ENCODE peak calls at places on chromosomes 12 and 14, in nine cellular contexts. One of them, this sample, is unnamed.

GRCh38 chr12:44961887-44962286 is 85.8 kb upstream of the NELL2 start:
- DNase-seq in endodermal cell: no peak
- DNase-seq in cardiac muscle cell: no peak
- DNase-seq in IMR-90: no peak
- DNase-seq in breast epithelium: no peak
- DNase-seq in Peyer's patch: no peak
- DNase-seq in aorta: no peak
- DNase-seq in astrocyte: no peak
- DNase-seq in epithelial cell of prostate: no peak
- DNase-seq in this sample: no peak

GRCh38 chr12:10409387-10409786 is at the start of gene KLRC4:
- DNase-seq in endodermal cell: no peak
- DNase-seq in cardiac muscle cell: peak; percentile 27
- DNase-seq in IMR-90: peak; percentile 16
- DNase-seq in breast epithelium: no peak
- DNase-seq in Peyer's patch: no peak
- DNase-seq in aorta: no peak
- DNase-seq in astrocyte: no peak
- DNase-seq in epithelial cell of prostate: no peak
- DNase-seq in this sample: no peak

GRCh38 chr14:51157012-51157411 is 62.1 kb upstream of the TRIM9 start:
- DNase-seq in endodermal cell: no peak
- DNase-seq in cardiac muscle cell: peak; percentile 66
- DNase-seq in IMR-90: peak; percentile 8
- DNase-seq in breast epithelium: no peak
- DNase-seq in Peyer's patch: no peak
- DNase-seq in aorta: no peak
- DNase-seq in astrocyte: no peak
- DNase-seq in epithelial cell of prostate: no peak
- DNase-seq in this sample: no peak

GRCh38 chr14:58243790-58244555 is 670 bp upstream of the PSMA3 start:
- DNase-seq in endodermal cell: no peak
- DNase-seq in cardiac muscle cell: peak; percentile 16
- DNase-seq in IMR-90: no peak
- DNase-seq in breast epithelium: no peak
- DNase-seq in Peyer's patch: no peak
- DNase-seq in aorta: no peak
- DNase-seq in astrocyte: peak; percentile 6
- DNase-seq in epithelial cell of prostate: no peak
- DNase-seq in this sample: no peak

GRCh38 chr12:75859868-75860267 is 171.7 kb downstream of the PHLDA1 start:
- DNase-seq in endodermal cell: no peak
- DNase-seq in cardiac muscle cell: no peak
- DNase-seq in IMR-90: peak; percentile 21
- DNase-seq in breast epithelium: no peak
- DNase-seq in Peyer's patch: no peak
- DNase-seq in aorta: no peak
- DNase-seq in astrocyte: no peak
- DNase-seq in epithelial cell of prostate: peak; percentile 36
- DNase-seq in this sample: no peak

GRCh38 chr14:76937181-76938091 is 91.1 kb downstream of the IRF2BPL start:
- DNase-seq in endodermal cell: peak; percentile 83
- DNase-seq in cardiac muscle cell: peak; percentile 91
- DNase-seq in IMR-90: peak; percentile 91
- DNase-seq in breast epithelium: no peak
- DNase-seq in Peyer's patch: no peak
- DNase-seq in aorta: peak; percentile 83
- DNase-seq in astrocyte: peak; percentile 87
- DNase-seq in epithelial cell of prostate: no peak
- DNase-seq in this sample: no peak

GRCh38 chr12:124668602-124669001 is 101.2 kb upstream of the NCOR2 start:
- DNase-seq in endodermal cell: no peak
- DNase-seq in cardiac muscle cell: peak; percentile 65
- DNase-seq in IMR-90: no peak
- DNase-seq in breast epithelium: no peak
- DNase-seq in Peyer's patch: no peak
- DNase-seq in aorta: peak; percentile 61
- DNase-seq in astrocyte: no peak
- DNase-seq in epithelial cell of prostate: no peak
- DNase-seq in this sample: no peak

GRCh38 chr12:117854339-117855012 is 114.3 kb downstream of the KSR2 start:
- DNase-seq in endodermal cell: peak; percentile 97
- DNase-seq in cardiac muscle cell: peak; percentile 40
- DNase-seq in IMR-90: peak; percentile 23
- DNase-seq in breast epithelium: no peak
- DNase-seq in Peyer's patch: no peak
- DNase-seq in aorta: no peak
- DNase-seq in astrocyte: peak; percentile 13
- DNase-seq in epithelial cell of prostate: no peak
- DNase-seq in this sample: no peak

GRCh38 chr12:28966049-28966778 is 182.9 kb upstream of the FAR2 start:
- DNase-seq in endodermal cell: no peak
- DNase-seq in cardiac muscle cell: peak; percentile 92
- DNase-seq in IMR-90: peak; percentile 20
- DNase-seq in breast epithelium: peak; percentile 55
- DNase-seq in Peyer's patch: no peak
- DNase-seq in aorta: peak; percentile 42
- DNase-seq in astrocyte: peak; percentile 77
- DNase-seq in epithelial cell of prostate: no peak
- DNase-seq in this sample: no peak

GRCh38 chr14:100911665-100912316 is 8.3 kb upstream of the RTL1 start:
- DNase-seq in endodermal cell: no peak
- DNase-seq in cardiac muscle cell: no peak
- DNase-seq in IMR-90: peak; percentile 36
- DNase-seq in breast epithelium: no peak
- DNase-seq in Peyer's patch: no peak
- DNase-seq in aorta: no peak
- DNase-seq in astrocyte: no peak
- DNase-seq in epithelial cell of prostate: no peak
- DNase-seq in this sample: no peak

GRCh38 chr12:3315201-3315661 is 175.8 kb upstream of the PRMT8 start:
- DNase-seq in endodermal cell: no peak
- DNase-seq in cardiac muscle cell: peak; percentile 65
- DNase-seq in IMR-90: peak; percentile 81
- DNase-seq in breast epithelium: peak; percentile 87
- DNase-seq in Peyer's patch: no peak
- DNase-seq in aorta: no peak
- DNase-seq in astrocyte: peak; percentile 69
- DNase-seq in epithelial cell of prostate: no peak
- DNase-seq in this sample: no peak

GRCh38 chr14:50677527-50678063 is 9.5 kb upstream of the SAV1 start:
- DNase-seq in endodermal cell: no peak
- DNase-seq in cardiac muscle cell: peak; percentile 67
- DNase-seq in IMR-90: peak; percentile 67
- DNase-seq in breast epithelium: peak; percentile 59
- DNase-seq in Peyer's patch: no peak
- DNase-seq in aorta: no peak
- DNase-seq in astrocyte: peak; percentile 72
- DNase-seq in epithelial cell of prostate: peak; percentile 53
- DNase-seq in this sample: no peak

GRCh38 chr12:99915251-99916082 is 69.3 kb downstream of the ANKS1B start:
- DNase-seq in endodermal cell: no peak
- DNase-seq in cardiac muscle cell: peak; percentile 31
- DNase-seq in IMR-90: peak; percentile 65
- DNase-seq in breast epithelium: no peak
- DNase-seq in Peyer's patch: no peak
- DNase-seq in aorta: no peak
- DNase-seq in astrocyte: peak; percentile 68
- DNase-seq in epithelial cell of prostate: no peak
- DNase-seq in this sample: no peak

GRCh38 chr14:74616996-74617700 is 5.1 kb upstream of the LTBP2 start:
- DNase-seq in endodermal cell: peak; percentile 64
- DNase-seq in cardiac muscle cell: peak; percentile 82
- DNase-seq in IMR-90: no peak
- DNase-seq in breast epithelium: no peak
- DNase-seq in Peyer's patch: no peak
- DNase-seq in aorta: no peak
- DNase-seq in astrocyte: peak; percentile 58
- DNase-seq in epithelial cell of prostate: no peak
- DNase-seq in this sample: no peak

GRCh38 chr14:84095796-84096195 is 1434.1 kb upstream of the FLRT2 start:
- DNase-seq in endodermal cell: no peak
- DNase-seq in cardiac muscle cell: no peak
- DNase-seq in IMR-90: no peak
- DNase-seq in breast epithelium: no peak
- DNase-seq in Peyer's patch: no peak
- DNase-seq in aorta: no peak
- DNase-seq in astrocyte: no peak
- DNase-seq in epithelial cell of prostate: no peak
- DNase-seq in this sample: no peak

DNA sequence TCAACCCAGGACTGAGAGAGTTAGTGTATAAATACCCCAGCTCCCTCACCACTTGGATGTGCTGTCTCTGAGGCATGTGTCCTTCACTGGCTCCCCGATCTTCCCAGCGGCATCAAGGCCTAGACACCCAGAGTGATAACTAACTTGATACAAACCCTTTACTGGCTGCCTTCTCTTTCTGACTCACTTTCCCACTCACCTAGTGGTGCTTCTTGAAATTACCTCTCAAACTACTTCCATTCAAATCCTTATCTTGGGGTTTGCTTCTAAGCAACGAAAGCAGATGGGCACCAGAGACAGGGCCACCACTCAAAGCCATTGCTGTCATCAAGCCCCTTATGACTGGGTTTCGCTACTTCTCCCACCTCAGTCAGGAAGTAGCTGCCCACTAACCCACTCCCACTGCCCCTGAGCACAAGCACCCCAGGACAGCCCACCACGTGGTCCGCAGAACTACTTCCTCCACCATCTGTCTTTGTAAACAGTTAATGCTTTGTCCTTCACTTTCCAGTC is 17.2 kb downstream of the ZFP36L1 start:
- DNase-seq in endodermal cell: peak; percentile 47
- DNase-seq in cardiac muscle cell: no peak
- DNase-seq in IMR-90: no peak
- DNase-seq in breast epithelium: no peak
- DNase-seq in Peyer's patch: no peak
- DNase-seq in aorta: peak; percentile 44
- DNase-seq in astrocyte: no peak
- DNase-seq in epithelial cell of prostate: no peak
- DNase-seq in this sample: no peak
- H3K27ac ChIP-seq in endodermal cell: no peak overlapping the region
- H3K27ac ChIP-seq in cardiac muscle cell: no peak overlapping the region
- H3K27ac ChIP-seq in IMR-90: no peak overlapping the region
- H3K27ac ChIP-seq in breast epithelium: no peak overlapping the region
- H3K27ac ChIP-seq in Peyer's patch: no peak overlapping the region
- H3K27ac ChIP-seq in aorta: no peak overlapping the region
- H3K27ac ChIP-seq in astrocyte: no peak overlapping the region
- H3K27ac ChIP-seq in epithelial cell of prostate: peak overlapping the region; percentile 60
- H3K27ac ChIP-seq in this sample: no peak overlapping the region

DNA sequence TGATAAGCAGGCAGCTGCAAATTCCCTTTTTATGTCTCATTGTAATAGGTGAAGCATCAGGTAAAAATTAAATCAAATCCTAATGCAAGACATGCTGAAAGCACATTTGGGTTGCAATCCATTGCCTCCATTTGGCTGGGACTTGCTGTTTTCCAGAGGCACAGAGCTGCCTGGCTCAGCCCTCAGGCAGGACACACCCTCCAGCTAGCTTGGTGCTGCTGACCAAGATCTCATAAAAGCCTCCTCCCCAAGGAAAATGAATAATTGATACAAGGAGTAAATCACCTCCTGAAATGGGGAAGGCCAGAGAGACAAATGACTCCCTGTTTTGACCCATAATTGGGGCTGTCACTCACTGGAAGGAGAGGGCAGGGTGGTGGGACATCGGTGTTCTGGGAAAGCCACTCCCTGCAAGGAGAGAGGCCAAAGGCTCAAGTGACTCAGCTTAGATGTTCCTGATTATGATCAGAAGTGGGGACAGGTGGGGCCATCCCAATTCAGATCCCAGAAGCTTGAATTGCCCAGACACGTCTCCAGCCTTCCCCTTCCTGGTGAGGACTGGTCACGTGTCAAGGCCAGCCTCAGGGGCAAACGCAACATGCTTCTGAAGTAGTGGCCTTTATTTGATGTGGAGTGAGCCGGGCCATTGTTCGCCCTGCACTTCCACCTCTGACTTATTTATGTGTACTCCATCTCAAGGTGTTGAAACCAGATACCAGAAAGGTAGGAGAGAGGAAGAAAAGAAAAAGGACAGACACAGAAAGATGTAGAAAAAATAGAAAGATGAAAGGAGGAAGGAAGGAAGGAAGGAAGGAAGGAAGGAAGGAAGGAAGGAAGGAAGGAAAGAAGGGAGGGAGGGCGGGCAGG is 773.7 kb downstream of the BCL11B start:
- DNase-seq in endodermal cell: no peak
- DNase-seq in cardiac muscle cell: no peak
- DNase-seq in IMR-90: no peak
- DNase-seq in breast epithelium: no peak
- DNase-seq in Peyer's patch: no peak
- DNase-seq in aorta: no peak
- DNase-seq in astrocyte: no peak
- DNase-seq in epithelial cell of prostate: peak; percentile 69
- DNase-seq in this sample: no peak
- H3K27ac ChIP-seq in endodermal cell: no peak overlapping the region
- H3K27ac ChIP-seq in cardiac muscle cell: no peak overlapping the region
- H3K27ac ChIP-seq in IMR-90: no peak overlapping the region
- H3K27ac ChIP-seq in breast epithelium: no peak overlapping the region
- H3K27ac ChIP-seq in Peyer's patch: no peak overlapping the region
- H3K27ac ChIP-seq in aorta: no peak overlapping the region
- H3K27ac ChIP-seq in astrocyte: no peak overlapping the region
- H3K27ac ChIP-seq in epithelial cell of prostate: peak overlapping the region; percentile 92
- H3K27ac ChIP-seq in this sample: no peak overlapping the region

DNA sequence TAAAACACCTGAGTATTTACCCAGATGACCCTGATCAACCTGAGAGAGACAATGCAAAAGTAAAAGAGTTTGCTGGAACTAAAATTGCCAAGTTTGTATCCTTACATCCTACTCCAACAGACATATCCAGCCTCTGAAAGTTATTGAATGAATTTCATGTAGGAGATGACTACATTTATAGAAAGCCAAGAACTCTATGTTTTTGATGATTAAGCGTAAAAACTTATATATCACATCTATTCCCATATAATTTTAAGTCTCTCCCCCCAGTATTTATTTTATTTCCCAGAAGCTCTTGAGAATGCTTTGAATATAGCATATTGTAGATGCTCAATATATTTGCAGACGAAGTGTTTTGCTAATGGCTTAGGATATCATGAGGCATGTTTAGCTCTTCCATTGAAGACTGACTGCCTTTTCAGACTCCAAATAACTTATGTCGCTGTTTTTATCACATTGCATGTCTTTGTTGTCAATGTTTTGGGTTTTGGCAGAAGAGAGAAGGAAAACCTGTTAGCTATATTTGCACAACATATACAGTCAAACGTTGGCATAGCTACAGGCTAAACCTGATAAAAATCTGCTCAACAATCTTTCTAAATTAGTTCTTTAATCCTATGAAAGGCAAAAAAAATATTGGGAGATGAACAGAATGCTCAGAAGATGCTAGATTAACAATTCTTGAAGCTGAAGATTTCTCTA is 213.6 kb downstream of the DIO2 start:
- DNase-seq in endodermal cell: no peak
- DNase-seq in cardiac muscle cell: no peak
- DNase-seq in IMR-90: no peak
- DNase-seq in breast epithelium: no peak
- DNase-seq in Peyer's patch: no peak
- DNase-seq in aorta: no peak
- DNase-seq in astrocyte: no peak
- DNase-seq in epithelial cell of prostate: no peak
- DNase-seq in this sample: no peak
- H3K27ac ChIP-seq in endodermal cell: no peak overlapping the region
- H3K27ac ChIP-seq in cardiac muscle cell: no peak overlapping the region
- H3K27ac ChIP-seq in IMR-90: no peak overlapping the region
- H3K27ac ChIP-seq in breast epithelium: no peak overlapping the region
- H3K27ac ChIP-seq in Peyer's patch: no peak overlapping the region
- H3K27ac ChIP-seq in aorta: no peak overlapping the region
- H3K27ac ChIP-seq in astrocyte: no peak overlapping the region
- H3K27ac ChIP-seq in epithelial cell of prostate: no peak overlapping the region
- H3K27ac ChIP-seq in this sample: no peak overlapping the region

GRCh38 chr12:80099259-80099658 is at the start of gene OTOGL:
- DNase-seq in endodermal cell: no peak
- DNase-seq in cardiac muscle cell: no peak
- DNase-seq in IMR-90: peak; percentile 26
- DNase-seq in breast epithelium: no peak
- DNase-seq in Peyer's patch: no peak
- DNase-seq in aorta: no peak
- DNase-seq in astrocyte: no peak
- DNase-seq in epithelial cell of prostate: no peak
- DNase-seq in this sample: no peak
- H3K27ac ChIP-seq in endodermal cell: no peak within 1 kb of the TSS
- H3K27ac ChIP-seq in cardiac muscle cell: no peak within 1 kb of the TSS
- H3K27ac ChIP-seq in IMR-90: no peak within 1 kb of the TSS
- H3K27ac ChIP-seq in breast epithelium: peak within 1 kb of the TSS; percentile 4
- H3K27ac ChIP-seq in Peyer's patch: no peak within 1 kb of the TSS
- H3K27ac ChIP-seq in aorta: no peak within 1 kb of the TSS
- H3K27ac ChIP-seq in astrocyte: no peak within 1 kb of the TSS
- H3K27ac ChIP-seq in epithelial cell of prostate: no peak within 1 kb of the TSS
- H3K27ac ChIP-seq in this sample: no peak within 1 kb of the TSS